ENCODE peak calls at places on chromosomes 1 and 21, in four cellular contexts. L is WTC11, Z is Panc1, D is substantia nigra. S is an unnamed sample.

GRCh38 chr1:15107052-15107687 is 46.4 kb upstream of the TMEM51 start:
- DNase-seq in L (no peak), D (no peak), Z (no peak), S (no peak)

GRCh38 chr1:202662081-202662480 is 48.2 kb downstream of the SYT2 start:
- DNase-seq in D (no peak), L (no peak), Z (no peak), S (no peak)

GRCh38 chr1:225961659-225962439 is 20.8 kb upstream of the LEFTY2 start:
- DNase-seq in D (no peak), L (no peak), Z (no peak), S (no peak)

GRCh38 chr1:7589080-7589735 is 181.9 kb upstream of the VAMP3 start:
- DNase-seq in Z (no peak), D (no peak), L (no peak), S (no peak)

GRCh38 chr1:46623733-46624695 is 7.4 kb upstream of the MOB3C start:
- DNase-seq in Z (no peak), D (no peak), L (no peak), S (no peak)

GRCh38 chr1:36715797-36716196 is 233.1 kb upstream of the CSF3R start:
- DNase-seq in L (no peak), D (no peak), Z (no peak), S (no peak)

GRCh38 chr1:112341986-112342385 is 54.0 kb upstream of the CTTNBP2NL start:
- DNase-seq in L (no peak), D (no peak), Z (no peak), S (no peak)

GRCh38 chr1:220450927-220451326 is 77.0 kb upstream of the MARK1 start:
- DNase-seq in Z (no peak), D (no peak), L (no peak), S (no peak)

GRCh38 chr1:246753670-246754535 is 29.7 kb downstream of the SCCPDH start:
- DNase-seq in L (peak), Z (peak), D (peak), S (peak)

GRCh38 chr1:66564250-66564649 is 30.3 kb downstream of the SGIP1 start:
- DNase-seq in L (no peak), D (no peak), Z (peak), S (no peak)

GRCh38 chr1:150760003-150760402 is 5.6 kb downstream of the CTSS start:
- DNase-seq in D (no peak), L (no peak), Z (no peak), S (no peak)

GRCh38 chr1:234958702-234959649 is 169.7 kb downstream of the TOMM20 start:
- DNase-seq in L (no peak), Z (no peak), D (no peak), S (no peak)

GRCh38 chr1:46546210-46546609 is 5.2 kb downstream of the KNCN start:
- DNase-seq in L (no peak), Z (no peak), D (no peak), S (no peak)

GRCh38 chr1:160618763-160619274 is 28.0 kb downstream of the SLAMF1 start:
- DNase-seq in L (no peak), Z (peak), D (no peak), S (no peak)

GRCh38 chr1:218557731-218558130 is 212.6 kb downstream of the TGFB2 start:
- DNase-seq in Z (no peak), L (no peak), D (peak), S (no peak)

GRCh38 chr1:45512641-45513054 is 9.0 kb downstream of the PRDX1 start:
- DNase-seq in Z (peak), L (peak), D (peak), S (no peak)

GRCh38 chr1:112673589-112674439 is 645 bp upstream of the MOV10 start:
- DNase-seq in D (no peak), Z (peak), L (no peak), S (no peak)

GRCh38 chr1:174550296-174550695 is 102.5 kb downstream of the GPR52 start:
- DNase-seq in D (no peak), Z (no peak), L (no peak), S (no peak)

GRCh38 chr1:9671377-9672140 is 20.0 kb downstream of the PIK3CD start:
- DNase-seq in D (no peak), L (no peak), Z (peak), S (no peak)

GRCh38 chr1:53076165-53076564 is 14.2 kb downstream of the PODN start:
- DNase-seq in Z (no peak), D (no peak), L (no peak), S (no peak)

GRCh38 chr1:160544647-160545046 is 21.6 kb upstream of the SLAMF6 start:
- DNase-seq in L (no peak), Z (no peak), D (no peak), S (no peak)

GRCh38 chr21:14815001-14815400 is 249.8 kb downstream of the NRIP1 start:
- DNase-seq in D (no peak), L (no peak), Z (no peak), S (no peak)

GRCh38 chr1:60280256-60280655 is 206.7 kb upstream of the C1orf87 start:
- DNase-seq in Z (no peak), L (no peak), D (no peak), S (no peak)

GRCh38 chr1:119345398-119345797 is 23.2 kb upstream of the HAO2 start:
- DNase-seq in D (no peak), L (no peak), Z (no peak), S (no peak)

GRCh38 chr1:14903922-14904321 is 249.6 kb upstream of the TMEM51 start:
- DNase-seq in L (no peak), Z (no peak), D (no peak), S (no peak)

GRCh38 chr1:227544677-227545076 is 18.7 kb upstream of the ZNF678 start:
- DNase-seq in Z (no peak), L (no peak), D (no peak), S (no peak)

GRCh38 chr1:94044891-94045290 is 76.1 kb downstream of the ABCA4 start:
- DNase-seq in L (no peak), D (no peak), Z (no peak), S (no peak)

GRCh38 chr1:102498929-102499328 is 502.2 kb upstream of the OLFM3 start:
- DNase-seq in D (no peak), Z (no peak), L (no peak), S (no peak)

GRCh38 chr1:81337226-81337625 is 463.5 kb upstream of the ADGRL2 start:
- DNase-seq in L (no peak), D (no peak), Z (no peak), S (no peak)

GRCh38 chr1:24382165-24382577 is 31.4 kb downstream of the STPG1 start:
- DNase-seq in Z (no peak), D (no peak), L (no peak), S (no peak)

S was measured in iPS DF 19.7.